ENCODE peak calls at places on chromosomes 6 and 20, in six cellular contexts. F, B, O, V, D and H are unnamed samples.

GRCh38 chr6:37966801-37967200 is 147.3 kb downstream of the ZFAND3 start:
- DNase-seq in F (no peak), B (no peak), O (no peak), V (no peak), D (peak), H (no peak)

GRCh38 chr6:130240232-130240631 is 17.5 kb upstream of the SAMD3 start:
- DNase-seq in F (no peak), B (no peak), O (no peak), V (no peak), D (no peak), H (no peak)

GRCh38 chr6:52155791-52156576 is 30.2 kb upstream of the IL17A start:
- DNase-seq in F (no peak), B (no peak), O (peak), V (no peak), D (peak), H (no peak)

GRCh38 chr6:7391244-7391643 is 1.6 kb downstream of the RIOK1 start:
- DNase-seq in F (no peak), B (no peak), O (no peak), V (no peak), D (peak), H (no peak)

GRCh38 chr20:54510546-54511129 is 35.2 kb downstream of the DOK5 start:
- DNase-seq in F (no peak), B (peak), O (no peak), V (no peak), D (no peak), H (no peak)

GRCh38 chr6:20589266-20589665 is 55.0 kb downstream of the CDKAL1 start:
- DNase-seq in F (no peak), B (no peak), O (peak), V (no peak), D (peak), H (no peak)

GRCh38 chr6:136333824-136334464 is 44.3 kb upstream of the BCLAF1 start:
- DNase-seq in F (no peak), B (no peak), O (no peak), V (no peak), D (no peak), H (no peak)

GRCh38 chr20:64158346-64159285 is 5.6 kb upstream of the MYT1 start:
- DNase-seq in F (no peak), B (no peak), O (peak), V (no peak), D (no peak), H (peak)

GRCh38 chr6:36683145-36683655 is 4.7 kb downstream of the CDKN1A start:
- DNase-seq in F (no peak), B (no peak), O (no peak), V (no peak), D (no peak), H (no peak)

GRCh38 chr6:17107768-17108325 is 6.0 kb downstream of the STMND1 start:
- DNase-seq in F (no peak), B (no peak), O (no peak), V (no peak), D (no peak), H (no peak)

GRCh38 chr6:125747589-125748533 is 1.6 kb upstream of the HEY2 start:
- DNase-seq in F (peak), B (peak), O (peak), V (peak), D (no peak), H (no peak)

GRCh38 chr20:58201616-58202015 is 26.8 kb downstream of the ANKRD60 start:
- DNase-seq in F (no peak), B (no peak), O (no peak), V (no peak), D (no peak), H (no peak)

GRCh38 chr20:46308258-46309157 is at the start of gene CDH22:
- DNase-seq in F (peak), B (peak), O (peak), V (peak), D (no peak), H (peak)

GRCh38 chr20:61785567-61785816 is 280.2 kb downstream of the TAF4 start:
- DNase-seq in F (no peak), B (no peak), O (no peak), V (no peak), D (no peak), H (no peak)

GRCh38 chr20:17560344-17561074 is 9.4 kb upstream of the DSTN start:
- DNase-seq in F (no peak), B (no peak), O (no peak), V (no peak), D (peak), H (no peak)

GRCh38 chr20:35286899-35287508 is 2.4 kb upstream of the EIF6 start:
- DNase-seq in F (no peak), B (no peak), O (no peak), V (no peak), D (no peak), H (no peak)

GRCh38 chr6:152993431-152993830 is 9.1 kb downstream of the MTRF1L start:
- DNase-seq in F (no peak), B (no peak), O (no peak), V (no peak), D (no peak), H (no peak)
- TF ChIP-seq CTCF in F (peak), B (no peak), O (no peak), V (no peak), D (peak), H (no peak)

GRCh38 chr6:54737247-54737646 is 109.3 kb upstream of the FAM83B start:
- DNase-seq in F (no peak), B (no peak), O (no peak), V (no peak), D (no peak), H (no peak)
- TF ChIP-seq CTCF in F (peak), B (no peak), O (peak), V (no peak), D (peak), H (no peak)

GRCh38 chr20:21355981-21356380 is 41.3 kb downstream of the NKX2-4 start:
- DNase-seq in F (no peak), B (no peak), O (no peak), V (no peak), D (no peak), H (no peak)

GRCh38 chr20:21353236-21353635 is 44.1 kb downstream of the NKX2-4 start:
- DNase-seq in F (no peak), B (no peak), O (no peak), V (no peak), D (peak), H (no peak)

GRCh38 chr20:21357851-21358250 is 39.5 kb downstream of the NKX2-4 start:
- DNase-seq in F (no peak), B (no peak), O (no peak), V (no peak), D (no peak), H (no peak)

DNA sequence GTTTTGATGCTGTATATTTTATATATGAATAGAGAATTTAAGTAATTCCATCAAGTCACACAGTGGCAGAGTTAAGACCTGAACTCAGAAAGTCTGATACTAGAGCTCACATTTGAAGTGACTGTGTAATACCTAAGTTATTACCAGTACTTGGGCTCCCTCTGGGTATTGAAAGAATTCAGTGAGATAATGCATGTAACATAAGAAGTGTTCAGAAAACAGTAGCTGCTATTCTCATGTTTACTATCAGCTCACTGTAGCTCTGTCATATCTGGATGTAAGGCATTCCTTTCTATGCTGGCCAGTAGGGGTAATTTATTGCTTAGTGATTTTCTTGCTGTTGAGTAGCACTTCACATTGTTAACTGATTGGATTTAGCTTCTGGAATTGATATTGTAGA is 44.6 kb downstream of the NKX2-4 start:
- DNase-seq in F (no peak), B (no peak), O (no peak), V (no peak), D (peak), H (no peak)
- TF ChIP-seq CTCF in F (no peak), B (no peak), O (no peak), V (no peak), D (no peak), H (no peak)

DNA sequence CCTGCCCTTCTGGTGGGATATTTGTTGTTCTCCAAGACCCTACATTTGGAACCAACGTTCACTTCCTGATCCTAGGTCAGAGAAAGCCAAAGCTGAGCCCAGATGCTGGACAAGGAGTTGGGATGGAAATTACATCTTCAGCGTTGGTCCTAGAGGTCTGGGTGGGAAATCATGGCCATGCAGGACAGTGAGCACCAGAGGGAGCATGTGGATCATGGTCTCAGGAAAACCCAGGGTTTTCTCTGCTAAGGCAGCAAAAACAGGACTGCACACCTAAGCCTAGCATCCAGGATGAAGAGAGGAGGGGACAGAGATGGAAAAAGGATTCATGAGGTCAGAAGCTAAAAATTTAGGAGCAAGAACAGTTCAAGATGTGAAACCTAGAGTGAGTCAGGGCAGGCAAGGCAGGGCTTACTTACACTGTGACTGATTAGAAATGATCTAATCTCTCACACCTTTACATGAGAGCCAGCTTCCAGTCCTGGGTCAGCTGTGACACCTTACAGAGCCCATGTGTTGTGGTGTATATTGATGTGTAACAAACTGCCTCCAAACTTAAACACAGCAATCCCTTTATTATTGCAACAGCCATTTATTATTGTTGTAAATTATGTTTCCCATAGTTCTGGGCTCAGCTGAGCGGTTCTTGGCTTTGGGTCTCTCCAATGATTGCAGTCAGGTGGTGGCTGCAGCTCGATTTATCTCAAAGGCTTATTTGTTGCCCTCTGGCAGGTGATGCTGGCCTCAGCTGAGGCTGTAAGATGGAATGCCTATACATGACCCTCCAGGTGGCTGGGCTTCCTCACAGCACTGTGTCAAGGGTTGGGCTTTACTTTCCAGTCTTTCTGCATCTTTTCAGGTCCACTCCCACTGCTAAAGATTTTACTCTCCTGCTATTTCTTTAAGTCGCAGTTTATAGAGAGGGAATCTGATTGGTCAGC is 6.5 kb downstream of the C20orf202 start:
- DNase-seq in F (no peak), B (no peak), O (no peak), V (no peak), D (peak), H (no peak)
- TF ChIP-seq CTCF in F (no peak), B (no peak), O (peak), V (no peak), D (no peak), H (no peak)

GRCh38 chr6:78436335-78436734 is 431.0 kb upstream of the IRAK1BP1 start:
- DNase-seq in F (no peak), B (no peak), O (peak), V (no peak), D (peak), H (no peak)
- TF ChIP-seq CTCF in F (peak), B (no peak), O (peak), V (no peak), D (peak), H (no peak)

GRCh38 chr6:170360476-170360875 is 53.9 kb downstream of the FAM120B start:
- DNase-seq in F (no peak), B (no peak), O (no peak), V (no peak), D (peak), H (no peak)

GRCh38 chr6:170361335-170361734 is 54.8 kb downstream of the FAM120B start:
- DNase-seq in F (no peak), B (no peak), O (no peak), V (no peak), D (no peak), H (no peak)

GRCh38 chr6:170362121-170362520 is 55.6 kb downstream of the FAM120B start:
- DNase-seq in F (no peak), B (no peak), O (no peak), V (no peak), D (no peak), H (no peak)

GRCh38 chr6:170365581-170365980 is 59.0 kb downstream of the FAM120B start:
- DNase-seq in F (no peak), B (no peak), O (no peak), V (no peak), D (no peak), H (no peak)

GRCh38 chr6:170363255-170363654 is 56.7 kb downstream of the FAM120B start:
- DNase-seq in F (no peak), B (no peak), O (no peak), V (no peak), D (no peak), H (no peak)
- TF ChIP-seq CTCF in F (no peak), B (no peak), O (no peak), V (no peak), D (no peak), H (no peak)

DNA sequence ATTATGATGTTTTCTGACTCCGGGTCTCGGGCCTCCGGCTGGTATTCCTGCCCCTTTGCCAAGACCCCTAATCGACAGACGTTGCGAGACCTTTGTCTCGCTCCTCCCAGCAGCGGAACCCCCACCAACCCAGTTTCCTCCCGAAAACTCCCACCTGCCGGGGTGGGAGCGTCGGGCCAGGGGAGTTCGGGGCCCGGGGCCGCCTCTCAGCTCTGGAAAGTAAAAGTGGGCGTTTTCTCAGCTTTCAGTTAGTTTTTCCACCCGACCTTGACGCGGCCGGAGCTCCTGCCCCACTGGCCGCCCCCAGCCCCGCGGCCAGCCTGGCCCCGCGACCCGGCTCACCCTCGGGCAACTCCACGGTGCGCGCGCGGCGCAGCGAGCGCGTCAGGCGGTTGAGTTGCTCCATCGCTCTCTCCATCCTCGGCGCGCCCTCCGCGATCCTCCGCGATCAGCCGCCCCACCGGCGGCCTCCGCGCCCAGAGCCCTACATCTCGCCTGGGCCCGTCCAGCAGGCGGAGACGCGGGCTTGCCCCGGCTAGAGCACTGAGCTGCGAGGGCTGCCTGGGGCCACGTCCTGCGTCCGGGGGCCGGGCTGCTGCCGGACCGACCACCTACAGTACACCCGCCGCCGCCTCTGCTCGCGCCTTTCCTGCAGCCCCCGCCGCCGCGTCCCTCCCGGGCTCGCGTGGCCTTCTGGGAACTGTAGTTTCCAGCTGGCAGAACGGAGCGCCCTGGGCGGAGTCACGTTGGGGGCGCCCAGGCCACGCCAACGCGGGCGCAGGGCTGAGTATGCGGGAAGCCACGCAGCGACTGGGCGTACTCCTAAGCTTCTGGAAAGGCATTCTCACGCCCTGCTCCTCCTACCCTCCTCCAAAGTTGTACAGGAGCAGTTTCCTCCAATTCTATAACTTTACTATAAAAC is at the start of gene HACE1:
- DNase-seq in F (peak), B (peak), O (peak), V (peak), D (peak), H (peak)
- TF ChIP-seq CTCF in F (peak), B (peak), O (no peak), V (no peak), D (peak), H (peak)